ENCODE peak calls at places on chromosome 16, in eight cellular contexts. P is bronchial epithelial cell, A is fibroblast of mammary gland, X is GM12865, L is fibroblast of lung, C is stomach, F is DND-41, K is GM06990. I is an unnamed sample.

GRCh38 chr16:68384293-68385255 is 63.7 kb downstream of the SMPD3 start:
- DNase-seq in C (no peak), K (no peak), L (no peak), P (no peak), F (no peak), X (peak; percentile 53), A (no peak), I (no peak)

GRCh38 chr16:66155933-66156332 is 210.6 kb upstream of the CDH5 start:
- DNase-seq in A (no peak), K (no peak), P (no peak), C (no peak), F (no peak), X (peak; percentile 78), L (no peak), I (no peak)

GRCh38 chr16:2038359-2039285 is 9.0 kb downstream of the NTHL1 start:
- DNase-seq in C (no peak), F (no peak), L (no peak), K (no peak), P (no peak), X (no peak), A (no peak), I (no peak)

GRCh38 chr16:23408242-23409201 is 44.5 kb downstream of the COG7 start:
- DNase-seq in K (no peak), X (no peak), C (no peak), P (peak; percentile 52), A (peak; percentile 72), L (peak; percentile 74), F (no peak), I (peak; percentile 74)

GRCh38 chr16:14362774-14363371 is 267.2 kb downstream of the PARN start:
- DNase-seq in L (peak; percentile 69), F (no peak), K (no peak), X (no peak), A (peak; percentile 80), C (no peak), P (no peak), I (no peak)

GRCh38 chr16:87586201-87586782 is 16.0 kb upstream of the JPH3 start:
- DNase-seq in F (no peak), L (peak; percentile 36), X (no peak), K (no peak), A (no peak), C (no peak), P (no peak), I (no peak)

GRCh38 chr16:89555780-89556179 is 4.7 kb upstream of the RPL13 start:
- DNase-seq in K (no peak), L (no peak), F (no peak), A (no peak), P (no peak), X (no peak), C (no peak), I (no peak)

GRCh38 chr16:86033016-86033474 is 134.1 kb downstream of the IRF8 start:
- DNase-seq in C (no peak), L (peak; percentile 43), F (no peak), A (no peak), X (no peak), K (no peak), P (no peak), I (peak; percentile 6)

GRCh38 chr16:70304892-70305448 is 6.0 kb downstream of the DDX19B start:
- DNase-seq in F (no peak), P (peak; percentile 22), X (no peak), A (no peak), L (peak; percentile 11), C (no peak), K (no peak), I (no peak)

GRCh38 chr16:55856950-55857349 is 18.2 kb downstream of the CES5A start:
- DNase-seq in F (no peak), X (no peak), L (no peak), P (no peak), A (no peak), C (no peak), K (no peak), I (no peak)

GRCh38 chr16:31874354-31875111 is 926 bp downstream of the ZNF267 start:
- DNase-seq in C (no peak), A (peak; percentile 69), K (peak; percentile 41), L (peak; percentile 59), X (peak; percentile 84), P (peak; percentile 80), F (no peak), I (peak; percentile 31)

GRCh38 chr16:88770459-88771293 is 14.3 kb downstream of the PIEZO1 start:
- DNase-seq in C (peak; percentile 40), P (peak; percentile 81), F (peak; percentile 37), L (peak; percentile 88), A (peak; percentile 54), K (peak; percentile 49), X (no peak), I (peak; percentile 83)

GRCh38 chr16:76583466-76583865 is 306.3 kb downstream of the CNTNAP4 start:
- DNase-seq in K (no peak), C (no peak), A (peak; percentile 27), P (no peak), F (no peak), L (no peak), X (peak; percentile 22), I (peak; percentile 16)

GRCh38 chr16:77868052-77868451 is 79.7 kb downstream of the VAT1L start:
- DNase-seq in X (no peak), P (no peak), C (no peak), A (no peak), K (peak; percentile 10), L (no peak), F (no peak), I (no peak)

GRCh38 chr16:19419691-19420060 is 2.0 kb downstream of the TMC5 start:
- DNase-seq in A (peak; percentile 63), L (peak; percentile 27), F (no peak), C (peak; percentile 41), P (peak; percentile 97), K (no peak), X (no peak), I (no peak)

GRCh38 chr16:2178321-2179106 is 17.9 kb downstream of the CASKIN1 start:
- DNase-seq in X (no peak), F (no peak), P (no peak), A (peak; percentile 23), K (no peak), C (no peak), L (peak; percentile 34), I (no peak)

GRCh38 chr16:2516391-2517240 is 2.9 kb downstream of the ATP6V0C start:
- DNase-seq in K (no peak), X (no peak), P (peak; percentile 15), A (no peak), C (no peak), L (no peak), F (no peak), I (peak; percentile 15)

GRCh38 chr16:71882505-71883192 is 1.3 kb downstream of the ZNF821 start:
- DNase-seq in X (peak; percentile 94), C (peak; percentile 74), L (peak; percentile 66), A (peak; percentile 78), P (peak; percentile 84), K (peak; percentile 55), F (peak; percentile 69), I (peak; percentile 77)

GRCh38 chr16:19711643-19712042 is 6.4 kb downstream of the KNOP1 start:
- DNase-seq in P (no peak), K (no peak), L (no peak), A (no peak), F (no peak), C (no peak), X (no peak), I (no peak)

GRCh38 chr16:3490911-3491629 is 4.2 kb downstream of the C16orf90 start:
- DNase-seq in P (no peak), X (no peak), K (no peak), F (no peak), L (no peak), C (peak; percentile 57), A (no peak), I (peak; percentile 35)

GRCh38 chr16:88783391-88784073 is 1.5 kb downstream of the PIEZO1 start:
- DNase-seq in L (peak; percentile 37), K (no peak), A (no peak), C (peak; percentile 54), F (peak; percentile 55), X (peak; percentile 50), P (peak; percentile 35), I (peak; percentile 46)

GRCh38 chr16:17515421-17516210 is 44.9 kb upstream of the XYLT1 start:
- DNase-seq in L (peak; percentile 100), K (no peak), A (peak; percentile 83), X (no peak), F (no peak), C (no peak), P (no peak), I (no peak)

GRCh38 chr16:65069090-65069489 is 52.8 kb downstream of the CDH11 start:
- DNase-seq in L (peak; percentile 93), K (no peak), P (peak; percentile 77), X (no peak), F (no peak), A (peak; percentile 97), C (no peak), I (no peak)

GRCh38 chr16:716250-716607 is 1.3 kb downstream of the METRN start:
- DNase-seq in P (no peak), L (peak; percentile 52), A (peak; percentile 48), X (no peak), C (peak; percentile 48), K (no peak), F (no peak), I (peak; percentile 83)
- H3K4me3 ChIP-seq in P (peak overlapping the region; percentile 63), L (peak overlapping the region; percentile 64), A (peak overlapping the region; percentile 49), X (no peak overlapping the region), C (peak overlapping the region; percentile 94), K (peak overlapping the region; percentile 45), F (no peak overlapping the region), I (no peak overlapping the region)

GRCh38 chr16:49189286-49189685 is 92.4 kb downstream of the CBLN1 start:
- DNase-seq in A (no peak), X (no peak), K (no peak), P (peak; percentile 28), C (no peak), L (no peak), F (no peak), I (no peak)
- TF ChIP-seq CTCF in A (no peak), X (no peak), K (no peak), P (no peak), C (no peak), L (no peak), F (no peak), I (no peak)

GRCh38 chr16:21277045-21277926 is 804 bp downstream of the CRYM start:
- DNase-seq in F (no peak), P (no peak), C (no peak), X (no peak), K (no peak), L (no peak), A (no peak), I (no peak)

GRCh38 chr16:21275529-21275928 is 2.6 kb downstream of the CRYM start:
- DNase-seq in C (no peak), L (no peak), K (no peak), A (no peak), F (no peak), P (no peak), X (no peak), I (no peak)

GRCh38 chr16:21276090-21276489 is 2.0 kb downstream of the CRYM start:
- DNase-seq in F (no peak), X (peak; percentile 51), P (no peak), C (no peak), L (no peak), K (no peak), A (no peak), I (no peak)

GRCh38 chr16:21279501-21279900 is 1.4 kb upstream of the CRYM start:
- DNase-seq in F (no peak), C (no peak), A (peak; percentile 40), K (no peak), P (no peak), X (no peak), L (peak; percentile 12), I (no peak)

GRCh38 chr16:21277927-21278706 is at the start of gene CRYM:
- DNase-seq in P (peak; percentile 15), A (peak; percentile 25), K (peak; percentile 56), X (peak; percentile 54), C (peak; percentile 64), L (no peak), F (no peak), I (peak; percentile 76)
- H3K4me3 ChIP-seq in P (peak within 1 kb of the TSS; percentile 26), A (peak within 1 kb of the TSS; percentile 32), K (peak within 1 kb of the TSS; percentile 60), X (peak within 1 kb of the TSS; percentile 43), C (peak within 1 kb of the TSS; percentile 54), L (peak within 1 kb of the TSS; percentile 56), F (no peak within 1 kb of the TSS), I (peak within 1 kb of the TSS; percentile 10)

GRCh38 chr16:84212154-84212553 is 21.2 kb downstream of the ADAD2 start:
- DNase-seq in C (no peak), P (no peak), A (no peak), F (no peak), K (no peak), L (no peak), X (no peak), I (no peak)
- TF ChIP-seq CTCF in C (no peak), P (no peak), A (no peak), F (no peak), K (no peak), L (no peak), X (no peak), I (no peak)

I was measured in body of pancreas.